ENCODE peak calls at places on chromosomes 5 and 9, in nine cellular contexts. Q is activated T-cell treated with anti-CD3 and anti-CD28 coated beads for 1 hour; I is HepG2; X is mesothelial cell of epicardium; N is GM20000; U is central memory CD4-positive, alpha-beta T cell; W is T-helper 17 cell; R is H9; T is neural progenitor cell. L is an unnamed sample.

GRCh38 chr9:121376214-121376830 is 6.3 kb upstream of the STOM start:
- DNase-seq in Q (no peak), I (no peak), X (no peak), N (no peak), U (no peak), W (no peak), R (no peak), T (no peak), L (no peak)

GRCh38 chr5:144122081-144122480 is 48.4 kb downstream of the YIPF5 start:
- DNase-seq in Q (no peak), I (no peak), X (no peak), N (no peak), U (no peak), W (no peak), R (no peak), T (no peak), L (no peak)

GRCh38 chr9:32776201-32776600 is 7.1 kb upstream of the TMEM215 start:
- DNase-seq in Q (no peak), I (no peak), X (no peak), N (no peak), U (no peak), W (no peak), R (no peak), T (no peak), L (no peak)

GRCh38 chr5:50958852-50959457 is 292.5 kb downstream of the PARP8 start:
- DNase-seq in Q (no peak), I (peak; percentile 53), X (no peak), N (no peak), U (no peak), W (no peak), R (no peak), T (peak; percentile 54), L (no peak)

GRCh38 chr9:104982543-104982942 is 54.6 kb upstream of the ABCA1 start:
- DNase-seq in Q (no peak), I (no peak), X (no peak), N (no peak), U (no peak), W (no peak), R (no peak), T (no peak), L (no peak)

GRCh38 chr9:91951944-91952520 is 2.0 kb upstream of the ROR2 start:
- DNase-seq in Q (no peak), I (no peak), X (no peak), N (no peak), U (no peak), W (no peak), R (no peak), T (no peak), L (no peak)

GRCh38 chr9:136777359-136777758 is 13.0 kb upstream of the LCN15 start:
- DNase-seq in Q (no peak), I (no peak), X (no peak), N (no peak), U (no peak), W (no peak), R (no peak), T (no peak), L (no peak)

GRCh38 chr5:140602165-140602564 is 30.8 kb downstream of the CD14 start:
- DNase-seq in Q (no peak), I (no peak), X (no peak), N (no peak), U (no peak), W (no peak), R (no peak), T (no peak), L (no peak)

GRCh38 chr9:88680505-88681160 is 145.7 kb downstream of the NXNL2 start:
- DNase-seq in Q (no peak), I (no peak), X (no peak), N (no peak), U (no peak), W (no peak), R (no peak), T (no peak), L (no peak)

GRCh38 chr9:37746448-37747270 is 6.9 kb upstream of the TRMT10B start:
- DNase-seq in Q (no peak), I (no peak), X (no peak), N (no peak), U (no peak), W (no peak), R (no peak), T (no peak), L (no peak)

GRCh38 chr9:94606641-94607339 is 13.2 kb upstream of the FBP2 start:
- DNase-seq in Q (no peak), I (peak; percentile 20), X (no peak), N (no peak), U (no peak), W (no peak), R (no peak), T (no peak), L (no peak)

GRCh38 chr9:35267716-35268115 is 105.9 kb downstream of the UNC13B start:
- DNase-seq in Q (no peak), I (no peak), X (no peak), N (no peak), U (no peak), W (no peak), R (no peak), T (no peak), L (no peak)

GRCh38 chr5:122091942-122092600 is 14.0 kb upstream of the LOX start:
- DNase-seq in Q (no peak), I (no peak), X (no peak), N (no peak), U (no peak), W (no peak), R (no peak), T (peak; percentile 45), L (no peak)

GRCh38 chr5:174654442-174654841 is 69.9 kb upstream of the MSX2 start:
- DNase-seq in Q (no peak), I (no peak), X (no peak), N (no peak), U (no peak), W (no peak), R (no peak), T (no peak), L (no peak)

L was measured in activated B cell treated with CpG ODN at 0.5 μM for 24 hours.